ENCODE peak calls at places on chromosomes 3 and 15, in eight cellular contexts. K is HEK293T; E is HT1080; N is posterior vena cava; Z is activated naive CD8-positive, alpha-beta T cell treated with anti-CD3 and anti-CD28 coated beads for 36 hours; J is A172; C is dermis blood vessel endothelial cell; B is mucosa of gallbladder. V is an unnamed sample.

GRCh38 chr3:4983739-4984510 is 4.7 kb downstream of the BHLHE40 start:
- DNase-seq in K (no peak), E (peak), N (peak), Z (peak), J (peak), C (peak), B (no peak), V (no peak)

GRCh38 chr3:142853270-142854163 is 35.4 kb downstream of the PCOLCE2 start:
- DNase-seq in K (no peak), E (peak), N (no peak), Z (no peak), J (peak), C (no peak), B (peak), V (peak)

GRCh38 chr15:80788536-80788935 is 9.4 kb downstream of the CEMIP start:
- DNase-seq in K (no peak), E (no peak), N (no peak), Z (no peak), J (no peak), C (no peak), B (no peak), V (no peak)

GRCh38 chr3:28575748-28576589 is 227.3 kb upstream of the AZI2 start:
- DNase-seq in K (peak), E (no peak), N (no peak), Z (no peak), J (peak), C (peak), B (no peak), V (peak)

GRCh38 chr3:184361532-184361931 is at the start of the genes CLCN2 and POLR2H:
- DNase-seq in K (peak), E (peak), N (peak), Z (peak), J (no peak), C (peak), B (no peak), V (peak)

GRCh38 chr15:72206677-72207000 is 9.1 kb upstream of the GRAMD2A start:
- DNase-seq in K (no peak), E (no peak), N (no peak), Z (no peak), J (peak), C (no peak), B (no peak), V (no peak)

GRCh38 chr3:57127849-57128566 is 37.1 kb downstream of the IL17RD start:
- DNase-seq in K (no peak), E (no peak), N (no peak), Z (no peak), J (no peak), C (no peak), B (no peak), V (peak)

GRCh38 chr15:72285927-72286516 is 13.7 kb upstream of the PARP6 start:
- DNase-seq in K (peak), E (no peak), N (peak), Z (peak), J (peak), C (peak), B (peak), V (peak)

GRCh38 chr15:48282186-48282585 is 49.0 kb upstream of the DUT start:
- DNase-seq in K (no peak), E (no peak), N (no peak), Z (no peak), J (no peak), C (no peak), B (no peak), V (no peak)

GRCh38 chr15:37219211-37219701 is 118.9 kb upstream of the MEIS2 start:
- DNase-seq in K (no peak), E (no peak), N (no peak), Z (no peak), J (no peak), C (no peak), B (no peak), V (no peak)

GRCh38 chr15:83973816-83974215 is 261.8 kb upstream of the GOLGA6L4 start:
- DNase-seq in K (peak), E (peak), N (no peak), Z (no peak), J (no peak), C (no peak), B (no peak), V (no peak)

GRCh38 chr3:13277860-13278531 is 142.1 kb downstream of the NUP210 start:
- DNase-seq in K (no peak), E (no peak), N (peak), Z (no peak), J (peak), C (no peak), B (no peak), V (no peak)

GRCh38 chr15:42788725-42789124 is 51.8 kb upstream of the CDAN1 start:
- DNase-seq in K (no peak), E (no peak), N (no peak), Z (no peak), J (no peak), C (no peak), B (no peak), V (no peak)

GRCh38 chr3:81808900-81809299 is 47.5 kb upstream of the GBE1 start:
- DNase-seq in K (no peak), E (no peak), N (no peak), Z (no peak), J (no peak), C (no peak), B (no peak), V (no peak)

GRCh38 chr3:151795276-151795675 is 18.6 kb upstream of the AADAC start:
- DNase-seq in K (no peak), E (peak), N (no peak), Z (no peak), J (peak), C (no peak), B (no peak), V (no peak)

GRCh38 chr3:187919990-187920389 is 174.7 kb upstream of the BCL6 start:
- DNase-seq in K (no peak), E (no peak), N (no peak), Z (no peak), J (no peak), C (no peak), B (no peak), V (no peak)

GRCh38 chr3:117144832-117145231 is 435.3 kb downstream of the TUSC7 start:
- DNase-seq in K (no peak), E (no peak), N (no peak), Z (no peak), J (no peak), C (no peak), B (no peak), V (no peak)

GRCh38 chr3:194158942-194159439 is 23.0 kb downstream of the HES1 start:
- DNase-seq in K (no peak), E (peak), N (no peak), Z (no peak), J (peak), C (no peak), B (peak), V (no peak)

GRCh38 chr3:107877936-107878335 is 212.9 kb downstream of the CD47 start:
- DNase-seq in K (no peak), E (no peak), N (no peak), Z (no peak), J (no peak), C (no peak), B (no peak), V (no peak)

GRCh38 chr3:160133757-160134156 is 91.5 kb upstream of the C3orf80 start:
- DNase-seq in K (no peak), E (peak), N (no peak), Z (no peak), J (peak), C (peak), B (no peak), V (no peak)

GRCh38 chr3:14200841-14201240 is 22.2 kb downstream of the LSM3 start:
- DNase-seq in K (no peak), E (no peak), N (no peak), Z (no peak), J (no peak), C (peak), B (no peak), V (no peak)

V was measured in testis.